ENCODE peak calls at places on chromosomes 11 and 22, in seven cellular contexts. U is Right ventricle myocardium superior; R is NCI-H2081 treated with DMSO at 0.1 percent for 48 hours; P is NB4; F is CD8-positive, alpha-beta memory T cell; E is anterior cingulate cortex; M is AG08396. S is an unnamed sample.

GRCh38 chr11:34650528-34650927 is 29.6 kb downstream of the EHF start:
- DNase-seq in F (peak), R (no peak), U (no peak), M (no peak), P (peak), E (no peak), S (no peak)

GRCh38 chr11:11243790-11244469 is 109.1 kb downstream of the CSNK2A3 start:
- DNase-seq in P (peak), M (peak), F (peak), E (no peak), U (peak), R (no peak), S (peak)

GRCh38 chr11:14927146-14927545 is 35.1 kb upstream of the CYP2R1 start:
- DNase-seq in P (no peak), M (peak), U (no peak), E (no peak), F (no peak), R (no peak), S (no peak)

GRCh38 chr11:115418081-115418480 is 86.1 kb downstream of the CADM1 start:
- DNase-seq in E (no peak), U (no peak), R (no peak), P (no peak), M (no peak), F (no peak), S (no peak)

GRCh38 chr11:26958005-26958404 is 35.9 kb upstream of the FIBIN start:
- DNase-seq in E (no peak), U (no peak), M (no peak), F (no peak), R (no peak), P (no peak), S (no peak)

GRCh38 chr11:5809905-5810792 is 1.4 kb downstream of the OR52N2 start:
- DNase-seq in M (no peak), F (no peak), U (no peak), R (no peak), P (no peak), E (no peak), S (no peak)

GRCh38 chr22:43050995-43051394 is 36.0 kb upstream of the PACSIN2 start:
- DNase-seq in F (no peak), P (peak), U (no peak), R (no peak), M (no peak), E (no peak), S (no peak)

GRCh38 chr11:134639586-134640330 is 227.7 kb upstream of the B3GAT1 start:
- DNase-seq in F (no peak), M (no peak), E (no peak), P (peak), R (no peak), U (no peak), S (no peak)

GRCh38 chr11:102802341-102802740 is 4.4 kb upstream of the MMP1 start:
- DNase-seq in R (no peak), M (peak), P (no peak), U (no peak), E (no peak), F (no peak), S (no peak)

GRCh38 chr22:33049125-33049729 is 9.0 kb downstream of the SYN3 start:
- DNase-seq in F (peak), E (no peak), U (peak), M (peak), P (peak), R (no peak), S (peak)

GRCh38 chr11:69013009-69013951 is at the start of gene MRGPRF:
- DNase-seq in R (no peak), F (no peak), M (peak), P (peak), U (peak), E (no peak), S (peak)

GRCh38 chr11:17770048-17770652 is 35.6 kb downstream of the KCNC1 start:
- DNase-seq in M (no peak), R (no peak), E (no peak), P (peak), F (peak), U (no peak), S (no peak)

GRCh38 chr11:128482512-128483191 is 104.7 kb downstream of the ETS1 start:
- DNase-seq in P (peak), R (no peak), E (no peak), M (peak), U (peak), F (peak), S (no peak)

S was measured in left ventricle myocardium superior.